ENCODE peak calls at places on chromosomes 2 and 18, in seven cellular contexts. One of them, this sample, is unnamed.

GRCh38 chr2:207046642-207047213 is 107.4 kb downstream of the CPO start:
- DNase-seq in endothelial cell: no peak
- DNase-seq in activated T-cell treated with anti-CD3 and anti-CD28 coated beads for 24 hours: peak
- DNase-seq in substantia nigra: no peak
- DNase-seq in foreskin keratinocyte: no peak
- DNase-seq in activated CD8-positive, alpha-beta memory T cell treated with anti-CD3 and anti-CD28 coated beads, Interleukin-2, amount 10 ng/mL, durations not matched to agents 7 days and 5 days: no peak
- DNase-seq in DMS79 treated with DMSO at 0.1 percent for 48 hours: peak
- DNase-seq in this sample: no peak

GRCh38 chr2:102082591-102083586 is 59.7 kb upstream of the IL1R1 start:
- DNase-seq in activated T-cell treated with anti-CD3 and anti-CD28 coated beads for 24 hours: peak
- DNase-seq in endothelial cell: no peak
- DNase-seq in substantia nigra: no peak
- DNase-seq in DMS79 treated with DMSO at 0.1 percent for 48 hours: peak
- DNase-seq in activated CD8-positive, alpha-beta memory T cell treated with anti-CD3 and anti-CD28 coated beads, Interleukin-2, amount 10 ng/mL, durations not matched to agents 7 days and 5 days: peak
- DNase-seq in foreskin keratinocyte: peak
- DNase-seq in this sample: peak

GRCh38 chr2:177989029-177989885 is 83.3 kb downstream of the PDE11A start:
- DNase-seq in foreskin keratinocyte: no peak
- DNase-seq in activated CD8-positive, alpha-beta memory T cell treated with anti-CD3 and anti-CD28 coated beads, Interleukin-2, amount 10 ng/mL, durations not matched to agents 7 days and 5 days: no peak
- DNase-seq in activated T-cell treated with anti-CD3 and anti-CD28 coated beads for 24 hours: no peak
- DNase-seq in substantia nigra: no peak
- DNase-seq in endothelial cell: no peak
- DNase-seq in DMS79 treated with DMSO at 0.1 percent for 48 hours: no peak
- DNase-seq in this sample: no peak

GRCh38 chr2:30503007-30503691 is 56.1 kb downstream of the LCLAT1 start:
- DNase-seq in activated CD8-positive, alpha-beta memory T cell treated with anti-CD3 and anti-CD28 coated beads, Interleukin-2, amount 10 ng/mL, durations not matched to agents 7 days and 5 days: no peak
- DNase-seq in activated T-cell treated with anti-CD3 and anti-CD28 coated beads for 24 hours: no peak
- DNase-seq in substantia nigra: no peak
- DNase-seq in foreskin keratinocyte: no peak
- DNase-seq in DMS79 treated with DMSO at 0.1 percent for 48 hours: no peak
- DNase-seq in endothelial cell: no peak
- DNase-seq in this sample: no peak

GRCh38 chr2:164739966-164740365 is 101.7 kb downstream of the COBLL1 start:
- DNase-seq in substantia nigra: no peak
- DNase-seq in activated T-cell treated with anti-CD3 and anti-CD28 coated beads for 24 hours: no peak
- DNase-seq in activated CD8-positive, alpha-beta memory T cell treated with anti-CD3 and anti-CD28 coated beads, Interleukin-2, amount 10 ng/mL, durations not matched to agents 7 days and 5 days: no peak
- DNase-seq in endothelial cell: no peak
- DNase-seq in DMS79 treated with DMSO at 0.1 percent for 48 hours: no peak
- DNase-seq in foreskin keratinocyte: peak
- DNase-seq in this sample: no peak

GRCh38 chr2:182521453-182522427 is 94.9 kb upstream of the PDE1A start:
- DNase-seq in foreskin keratinocyte: no peak
- DNase-seq in substantia nigra: no peak
- DNase-seq in DMS79 treated with DMSO at 0.1 percent for 48 hours: no peak
- DNase-seq in endothelial cell: no peak
- DNase-seq in activated T-cell treated with anti-CD3 and anti-CD28 coated beads for 24 hours: no peak
- DNase-seq in activated CD8-positive, alpha-beta memory T cell treated with anti-CD3 and anti-CD28 coated beads, Interleukin-2, amount 10 ng/mL, durations not matched to agents 7 days and 5 days: no peak
- DNase-seq in this sample: no peak

GRCh38 chr2:151280276-151280675 is 9.2 kb downstream of the NMI start:
- DNase-seq in activated CD8-positive, alpha-beta memory T cell treated with anti-CD3 and anti-CD28 coated beads, Interleukin-2, amount 10 ng/mL, durations not matched to agents 7 days and 5 days: no peak
- DNase-seq in substantia nigra: no peak
- DNase-seq in DMS79 treated with DMSO at 0.1 percent for 48 hours: no peak
- DNase-seq in endothelial cell: no peak
- DNase-seq in activated T-cell treated with anti-CD3 and anti-CD28 coated beads for 24 hours: no peak
- DNase-seq in foreskin keratinocyte: no peak
- DNase-seq in this sample: no peak

GRCh38 chr2:218006741-218007140 is 3.9 kb upstream of the TNS1 start:
- DNase-seq in activated CD8-positive, alpha-beta memory T cell treated with anti-CD3 and anti-CD28 coated beads, Interleukin-2, amount 10 ng/mL, durations not matched to agents 7 days and 5 days: no peak
- DNase-seq in endothelial cell: no peak
- DNase-seq in DMS79 treated with DMSO at 0.1 percent for 48 hours: no peak
- DNase-seq in foreskin keratinocyte: no peak
- DNase-seq in substantia nigra: no peak
- DNase-seq in activated T-cell treated with anti-CD3 and anti-CD28 coated beads for 24 hours: no peak
- DNase-seq in this sample: no peak

GRCh38 chr18:10242922-10243680 is 211.3 kb upstream of the APCDD1 start:
- DNase-seq in foreskin keratinocyte: no peak
- DNase-seq in activated T-cell treated with anti-CD3 and anti-CD28 coated beads for 24 hours: no peak
- DNase-seq in endothelial cell: no peak
- DNase-seq in activated CD8-positive, alpha-beta memory T cell treated with anti-CD3 and anti-CD28 coated beads, Interleukin-2, amount 10 ng/mL, durations not matched to agents 7 days and 5 days: no peak
- DNase-seq in DMS79 treated with DMSO at 0.1 percent for 48 hours: no peak
- DNase-seq in substantia nigra: no peak
- DNase-seq in this sample: no peak

GRCh38 chr18:69588301-69588700 is 187.6 kb downstream of the DOK6 start:
- DNase-seq in DMS79 treated with DMSO at 0.1 percent for 48 hours: no peak
- DNase-seq in activated T-cell treated with anti-CD3 and anti-CD28 coated beads for 24 hours: no peak
- DNase-seq in endothelial cell: no peak
- DNase-seq in activated CD8-positive, alpha-beta memory T cell treated with anti-CD3 and anti-CD28 coated beads, Interleukin-2, amount 10 ng/mL, durations not matched to agents 7 days and 5 days: no peak
- DNase-seq in substantia nigra: no peak
- DNase-seq in foreskin keratinocyte: no peak
- DNase-seq in this sample: no peak

GRCh38 chr2:30306522-30306921 is 75.2 kb downstream of the LBH start:
- DNase-seq in activated CD8-positive, alpha-beta memory T cell treated with anti-CD3 and anti-CD28 coated beads, Interleukin-2, amount 10 ng/mL, durations not matched to agents 7 days and 5 days: no peak
- DNase-seq in endothelial cell: no peak
- DNase-seq in activated T-cell treated with anti-CD3 and anti-CD28 coated beads for 24 hours: peak
- DNase-seq in substantia nigra: no peak
- DNase-seq in DMS79 treated with DMSO at 0.1 percent for 48 hours: no peak
- DNase-seq in foreskin keratinocyte: no peak
- DNase-seq in this sample: no peak

GRCh38 chr2:142280846-142281245 is 150.0 kb upstream of the LRP1B start:
- DNase-seq in endothelial cell: no peak
- DNase-seq in substantia nigra: no peak
- DNase-seq in DMS79 treated with DMSO at 0.1 percent for 48 hours: no peak
- DNase-seq in activated T-cell treated with anti-CD3 and anti-CD28 coated beads for 24 hours: no peak
- DNase-seq in foreskin keratinocyte: no peak
- DNase-seq in activated CD8-positive, alpha-beta memory T cell treated with anti-CD3 and anti-CD28 coated beads, Interleukin-2, amount 10 ng/mL, durations not matched to agents 7 days and 5 days: no peak
- DNase-seq in this sample: no peak

GRCh38 chr2:70975237-70975636 is 3.2 kb upstream of the ANKRD53 start:
- DNase-seq in endothelial cell: no peak
- DNase-seq in activated T-cell treated with anti-CD3 and anti-CD28 coated beads for 24 hours: no peak
- DNase-seq in DMS79 treated with DMSO at 0.1 percent for 48 hours: no peak
- DNase-seq in foreskin keratinocyte: no peak
- DNase-seq in substantia nigra: no peak
- DNase-seq in activated CD8-positive, alpha-beta memory T cell treated with anti-CD3 and anti-CD28 coated beads, Interleukin-2, amount 10 ng/mL, durations not matched to agents 7 days and 5 days: no peak
- DNase-seq in this sample: no peak

GRCh38 chr2:238096311-238097011 is 3.7 kb upstream of the ESPNL start:
- DNase-seq in foreskin keratinocyte: peak
- DNase-seq in activated CD8-positive, alpha-beta memory T cell treated with anti-CD3 and anti-CD28 coated beads, Interleukin-2, amount 10 ng/mL, durations not matched to agents 7 days and 5 days: peak
- DNase-seq in DMS79 treated with DMSO at 0.1 percent for 48 hours: peak
- DNase-seq in substantia nigra: no peak
- DNase-seq in endothelial cell: no peak
- DNase-seq in activated T-cell treated with anti-CD3 and anti-CD28 coated beads for 24 hours: no peak
- DNase-seq in this sample: no peak

GRCh38 chr2:215002500-215002899 is 135.9 kb downstream of the ABCA12 start:
- DNase-seq in activated T-cell treated with anti-CD3 and anti-CD28 coated beads for 24 hours: no peak
- DNase-seq in activated CD8-positive, alpha-beta memory T cell treated with anti-CD3 and anti-CD28 coated beads, Interleukin-2, amount 10 ng/mL, durations not matched to agents 7 days and 5 days: no peak
- DNase-seq in substantia nigra: no peak
- DNase-seq in endothelial cell: peak
- DNase-seq in DMS79 treated with DMSO at 0.1 percent for 48 hours: no peak
- DNase-seq in foreskin keratinocyte: no peak
- DNase-seq in this sample: no peak

GRCh38 chr2:69980408-69980807 is 19.0 kb upstream of the ASPRV1 start:
- DNase-seq in foreskin keratinocyte: no peak
- DNase-seq in endothelial cell: no peak
- DNase-seq in activated CD8-positive, alpha-beta memory T cell treated with anti-CD3 and anti-CD28 coated beads, Interleukin-2, amount 10 ng/mL, durations not matched to agents 7 days and 5 days: no peak
- DNase-seq in substantia nigra: no peak
- DNase-seq in activated T-cell treated with anti-CD3 and anti-CD28 coated beads for 24 hours: no peak
- DNase-seq in DMS79 treated with DMSO at 0.1 percent for 48 hours: no peak
- DNase-seq in this sample: no peak

GRCh38 chr2:26550276-26551015 is 72.5 kb upstream of the OTOF start:
- DNase-seq in activated CD8-positive, alpha-beta memory T cell treated with anti-CD3 and anti-CD28 coated beads, Interleukin-2, amount 10 ng/mL, durations not matched to agents 7 days and 5 days: no peak
- DNase-seq in DMS79 treated with DMSO at 0.1 percent for 48 hours: peak
- DNase-seq in endothelial cell: no peak
- DNase-seq in substantia nigra: no peak
- DNase-seq in foreskin keratinocyte: no peak
- DNase-seq in activated T-cell treated with anti-CD3 and anti-CD28 coated beads for 24 hours: no peak
- DNase-seq in this sample: no peak

GRCh38 chr2:9769171-9770005 is 73.9 kb upstream of the TAF1B start:
- DNase-seq in activated CD8-positive, alpha-beta memory T cell treated with anti-CD3 and anti-CD28 coated beads, Interleukin-2, amount 10 ng/mL, durations not matched to agents 7 days and 5 days: no peak
- DNase-seq in activated T-cell treated with anti-CD3 and anti-CD28 coated beads for 24 hours: no peak
- DNase-seq in substantia nigra: no peak
- DNase-seq in foreskin keratinocyte: no peak
- DNase-seq in DMS79 treated with DMSO at 0.1 percent for 48 hours: peak
- DNase-seq in endothelial cell: no peak
- DNase-seq in this sample: no peak

GRCh38 chr18:54229660-54230059 is 5.2 kb upstream of the MBD2 start:
- DNase-seq in endothelial cell: no peak
- DNase-seq in activated T-cell treated with anti-CD3 and anti-CD28 coated beads for 24 hours: peak
- DNase-seq in foreskin keratinocyte: no peak
- DNase-seq in DMS79 treated with DMSO at 0.1 percent for 48 hours: no peak
- DNase-seq in substantia nigra: no peak
- DNase-seq in activated CD8-positive, alpha-beta memory T cell treated with anti-CD3 and anti-CD28 coated beads, Interleukin-2, amount 10 ng/mL, durations not matched to agents 7 days and 5 days: no peak
- DNase-seq in this sample: no peak

GRCh38 chr2:213065583-213066444 is 85.6 kb downstream of the IKZF2 start:
- DNase-seq in foreskin keratinocyte: no peak
- DNase-seq in DMS79 treated with DMSO at 0.1 percent for 48 hours: no peak
- DNase-seq in activated CD8-positive, alpha-beta memory T cell treated with anti-CD3 and anti-CD28 coated beads, Interleukin-2, amount 10 ng/mL, durations not matched to agents 7 days and 5 days: no peak
- DNase-seq in endothelial cell: peak
- DNase-seq in substantia nigra: no peak
- DNase-seq in activated T-cell treated with anti-CD3 and anti-CD28 coated beads for 24 hours: no peak
- DNase-seq in this sample: no peak

GRCh38 chr18:54792079-54792478 is 36.2 kb upstream of the RAB27B start:
- DNase-seq in substantia nigra: no peak
- DNase-seq in activated T-cell treated with anti-CD3 and anti-CD28 coated beads for 24 hours: no peak
- DNase-seq in DMS79 treated with DMSO at 0.1 percent for 48 hours: no peak
- DNase-seq in endothelial cell: no peak
- DNase-seq in foreskin keratinocyte: no peak
- DNase-seq in activated CD8-positive, alpha-beta memory T cell treated with anti-CD3 and anti-CD28 coated beads, Interleukin-2, amount 10 ng/mL, durations not matched to agents 7 days and 5 days: no peak
- DNase-seq in this sample: no peak

GRCh38 chr2:127177617-127178278 is 42.4 kb downstream of the CYP27C1 start:
- DNase-seq in activated T-cell treated with anti-CD3 and anti-CD28 coated beads for 24 hours: no peak
- DNase-seq in foreskin keratinocyte: no peak
- DNase-seq in DMS79 treated with DMSO at 0.1 percent for 48 hours: no peak
- DNase-seq in substantia nigra: no peak
- DNase-seq in endothelial cell: no peak
- DNase-seq in activated CD8-positive, alpha-beta memory T cell treated with anti-CD3 and anti-CD28 coated beads, Interleukin-2, amount 10 ng/mL, durations not matched to agents 7 days and 5 days: no peak
- DNase-seq in this sample: peak

GRCh38 chr2:120508581-120509041 is 162.7 kb downstream of the INHBB start:
- DNase-seq in endothelial cell: no peak
- DNase-seq in DMS79 treated with DMSO at 0.1 percent for 48 hours: no peak
- DNase-seq in substantia nigra: no peak
- DNase-seq in activated CD8-positive, alpha-beta memory T cell treated with anti-CD3 and anti-CD28 coated beads, Interleukin-2, amount 10 ng/mL, durations not matched to agents 7 days and 5 days: no peak
- DNase-seq in foreskin keratinocyte: no peak
- DNase-seq in activated T-cell treated with anti-CD3 and anti-CD28 coated beads for 24 hours: no peak
- DNase-seq in this sample: no peak

GRCh38 chr2:88694015-88694414 is 2.5 kb downstream of the RPIA start:
- DNase-seq in DMS79 treated with DMSO at 0.1 percent for 48 hours: no peak
- DNase-seq in activated CD8-positive, alpha-beta memory T cell treated with anti-CD3 and anti-CD28 coated beads, Interleukin-2, amount 10 ng/mL, durations not matched to agents 7 days and 5 days: no peak
- DNase-seq in endothelial cell: no peak
- DNase-seq in foreskin keratinocyte: no peak
- DNase-seq in substantia nigra: no peak
- DNase-seq in activated T-cell treated with anti-CD3 and anti-CD28 coated beads for 24 hours: no peak
- DNase-seq in this sample: no peak

GRCh38 chr18:45061359-45061758 is 380.7 kb downstream of the SETBP1 start:
- DNase-seq in activated T-cell treated with anti-CD3 and anti-CD28 coated beads for 24 hours: no peak
- DNase-seq in DMS79 treated with DMSO at 0.1 percent for 48 hours: no peak
- DNase-seq in substantia nigra: no peak
- DNase-seq in endothelial cell: no peak
- DNase-seq in activated CD8-positive, alpha-beta memory T cell treated with anti-CD3 and anti-CD28 coated beads, Interleukin-2, amount 10 ng/mL, durations not matched to agents 7 days and 5 days: no peak
- DNase-seq in foreskin keratinocyte: no peak
- DNase-seq in this sample: no peak

GRCh38 chr2:48607307-48608014 is 10.2 kb upstream of the GTF2A1L start:
- DNase-seq in substantia nigra: no peak
- DNase-seq in foreskin keratinocyte: peak
- DNase-seq in activated T-cell treated with anti-CD3 and anti-CD28 coated beads for 24 hours: no peak
- DNase-seq in DMS79 treated with DMSO at 0.1 percent for 48 hours: no peak
- DNase-seq in endothelial cell: no peak
- DNase-seq in activated CD8-positive, alpha-beta memory T cell treated with anti-CD3 and anti-CD28 coated beads, Interleukin-2, amount 10 ng/mL, durations not matched to agents 7 days and 5 days: no peak
- DNase-seq in this sample: no peak

GRCh38 chr2:152200562-152201465 is 25.3 kb upstream of the STAM2 start:
- DNase-seq in foreskin keratinocyte: peak
- DNase-seq in DMS79 treated with DMSO at 0.1 percent for 48 hours: no peak
- DNase-seq in substantia nigra: no peak
- DNase-seq in activated CD8-positive, alpha-beta memory T cell treated with anti-CD3 and anti-CD28 coated beads, Interleukin-2, amount 10 ng/mL, durations not matched to agents 7 days and 5 days: no peak
- DNase-seq in endothelial cell: no peak
- DNase-seq in activated T-cell treated with anti-CD3 and anti-CD28 coated beads for 24 hours: peak
- DNase-seq in this sample: peak

GRCh38 chr2:49972699-49973098 is 818.4 kb upstream of the FSHR start:
- DNase-seq in substantia nigra: no peak
- DNase-seq in foreskin keratinocyte: no peak
- DNase-seq in activated T-cell treated with anti-CD3 and anti-CD28 coated beads for 24 hours: no peak
- DNase-seq in DMS79 treated with DMSO at 0.1 percent for 48 hours: peak
- DNase-seq in activated CD8-positive, alpha-beta memory T cell treated with anti-CD3 and anti-CD28 coated beads, Interleukin-2, amount 10 ng/mL, durations not matched to agents 7 days and 5 days: no peak
- DNase-seq in endothelial cell: no peak
- DNase-seq in this sample: no peak

GRCh38 chr2:131404794-131405193 is 40.8 kb upstream of the RAB6D start:
- DNase-seq in DMS79 treated with DMSO at 0.1 percent for 48 hours: no peak
- DNase-seq in activated CD8-positive, alpha-beta memory T cell treated with anti-CD3 and anti-CD28 coated beads, Interleukin-2, amount 10 ng/mL, durations not matched to agents 7 days and 5 days: no peak
- DNase-seq in endothelial cell: no peak
- DNase-seq in activated T-cell treated with anti-CD3 and anti-CD28 coated beads for 24 hours: no peak
- DNase-seq in foreskin keratinocyte: no peak
- DNase-seq in substantia nigra: no peak
- DNase-seq in this sample: no peak

GRCh38 chr18:75341897-75342296 is 85.6 kb downstream of the SMIM21 start:
- DNase-seq in activated CD8-positive, alpha-beta memory T cell treated with anti-CD3 and anti-CD28 coated beads, Interleukin-2, amount 10 ng/mL, durations not matched to agents 7 days and 5 days: no peak
- DNase-seq in activated T-cell treated with anti-CD3 and anti-CD28 coated beads for 24 hours: no peak
- DNase-seq in endothelial cell: no peak
- DNase-seq in foreskin keratinocyte: no peak
- DNase-seq in DMS79 treated with DMSO at 0.1 percent for 48 hours: no peak
- DNase-seq in substantia nigra: no peak
- DNase-seq in this sample: no peak

GRCh38 chr2:47160207-47160606 is 5.1 kb upstream of the STPG4 start:
- DNase-seq in substantia nigra: no peak
- DNase-seq in activated CD8-positive, alpha-beta memory T cell treated with anti-CD3 and anti-CD28 coated beads, Interleukin-2, amount 10 ng/mL, durations not matched to agents 7 days and 5 days: no peak
- DNase-seq in endothelial cell: no peak
- DNase-seq in foreskin keratinocyte: no peak
- DNase-seq in activated T-cell treated with anti-CD3 and anti-CD28 coated beads for 24 hours: no peak
- DNase-seq in DMS79 treated with DMSO at 0.1 percent for 48 hours: no peak
- DNase-seq in this sample: no peak